ENCODE peak calls at places on chromosomes 3 and 15, in four cellular contexts. H is WTC11, Y is SK-N-SH, K is K562. T is an unnamed sample.

GRCh38 chr3:13025090-13025489 is 48.1 kb downstream of the IQSEC1 start:
- DNase-seq in H (no peak), Y (no peak), K (no peak), T (no peak)

GRCh38 chr3:129493206-129493605 is 35.2 kb upstream of the RHO start:
- DNase-seq in H (no peak), K (no peak), Y (no peak), T (no peak)

GRCh38 chr3:116391296-116392201 is 53.7 kb downstream of the LSAMP start:
- DNase-seq in K (no peak), Y (no peak), H (no peak), T (no peak)

GRCh38 chr15:100259266-100259665 is 82.5 kb downstream of the ADAMTS17 start:
- DNase-seq in K (no peak), Y (no peak), H (no peak), T (no peak)

GRCh38 chr3:194884649-194885315 is 199.1 kb downstream of the FAM43A start:
- DNase-seq in K (no peak), H (no peak), Y (no peak), T (no peak)

GRCh38 chr15:89768071-89768500 is 8.0 kb upstream of the MESP2 start:
- DNase-seq in Y (no peak), H (no peak), K (no peak), T (no peak)

GRCh38 chr3:178182337-178182761 is 353.9 kb upstream of the KCNMB2 start:
- DNase-seq in H (no peak), K (no peak), Y (peak; percentile 71), T (no peak)

GRCh38 chr3:126983653-126984390 is 907 bp downstream of the PLXNA1 start:
- DNase-seq in H (peak; percentile 77), K (peak; percentile 63), Y (peak; percentile 78), T (no peak)

GRCh38 chr15:74826372-74826819 is at the start of gene CPLX3:
- DNase-seq in Y (peak; percentile 62), H (peak; percentile 58), K (peak; percentile 91), T (no peak)

GRCh38 chr15:31344824-31345605 is 18.4 kb downstream of the KLF13 start:
- DNase-seq in Y (peak; percentile 50), H (no peak), K (no peak), T (no peak)

GRCh38 chr3:120024103-120024502 is 70.1 kb downstream of the GSK3B start:
- DNase-seq in K (no peak), Y (no peak), H (no peak), T (no peak)

GRCh38 chr15:37100109-37100873 is at the start of gene MEIS2:
- DNase-seq in Y (peak; percentile 97), H (peak; percentile 87), K (peak; percentile 94), T (peak; percentile 37)

GRCh38 chr3:82939491-82940097 is 1178.1 kb upstream of the GBE1 start:
- DNase-seq in H (no peak), Y (no peak), K (no peak), T (no peak)

GRCh38 chr3:197490098-197490497 is 65.7 kb downstream of the BDH1 start:
- DNase-seq in H (no peak), K (no peak), Y (no peak), T (no peak)

GRCh38 chr3:104279617-104280016 is 1087.1 kb upstream of the ALCAM start:
- DNase-seq in K (no peak), H (no peak), Y (no peak), T (no peak)

GRCh38 chr15:48063411-48063985 is 57.3 kb upstream of the SLC24A5 start:
- DNase-seq in Y (no peak), K (no peak), H (no peak), T (no peak)

GRCh38 chr15:24772709-24773373 is 97.3 kb downstream of the NPAP1 start:
- DNase-seq in K (peak; percentile 6), H (peak; percentile 84), Y (peak; percentile 77), T (no peak)

GRCh38 chr15:69280783-69281182 is 17.9 kb upstream of the PAQR5 start:
- DNase-seq in K (no peak), H (no peak), Y (no peak), T (no peak)

GRCh38 chr15:100525894-100526512 is 2.7 kb downstream of the CERS3 start:
- DNase-seq in H (no peak), K (no peak), Y (no peak), T (no peak)

GRCh38 chr15:64461577-64462162 is 1.3 kb downstream of the ZNF609 start:
- DNase-seq in Y (peak; percentile 49), K (peak; percentile 56), H (peak; percentile 19), T (no peak)

GRCh38 chr3:128720891-128721290 is 5.1 kb upstream of the RAB7A start:
- DNase-seq in K (no peak), Y (no peak), H (no peak), T (no peak)

GRCh38 chr3:116314476-116314875 is 130.8 kb downstream of the LSAMP start:
- DNase-seq in K (no peak), Y (peak; percentile 19), H (no peak), T (no peak)

GRCh38 chr3:11680509-11680908 is 36.8 kb upstream of the VGLL4 start:
- DNase-seq in Y (no peak), K (no peak), H (no peak), T (no peak)

GRCh38 chr3:37974928-37975223 is 15.7 kb upstream of the VILL start:
- DNase-seq in K (no peak), Y (no peak), H (no peak), T (no peak)

GRCh38 chr3:150421799-150422548 is 13.9 kb downstream of the TSC22D2 start:
- DNase-seq in Y (peak; percentile 5), H (no peak), K (no peak), T (no peak)

GRCh38 chr15:90765966-90766365 is 48.8 kb downstream of the BLM start:
- DNase-seq in H (no peak), K (no peak), Y (no peak), T (no peak)

DNA sequence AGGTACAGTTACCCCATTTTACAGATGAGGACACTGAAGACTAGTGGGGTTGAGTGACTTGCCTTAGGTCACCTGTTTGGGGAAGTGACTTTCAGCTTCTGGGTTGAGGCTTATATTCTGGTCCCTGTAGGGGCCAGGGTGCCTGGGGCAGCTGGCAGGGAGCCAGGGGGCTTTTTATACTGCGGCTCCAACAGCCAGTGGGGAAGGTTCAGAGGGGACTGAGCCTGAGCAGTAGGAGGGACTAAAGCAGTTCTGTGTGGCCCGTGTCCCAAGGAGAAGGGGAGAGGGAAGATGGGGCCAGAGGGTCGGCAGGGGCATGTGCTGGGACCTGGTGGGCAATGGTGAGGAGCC is 37.7 kb downstream of the SLC6A6 start:
- DNase-seq in K (no peak), H (no peak), Y (no peak), T (no peak)
- TF ChIP-seq USF2 in K (no peak), H (no peak), Y (no peak), T (no peak)

DNA sequence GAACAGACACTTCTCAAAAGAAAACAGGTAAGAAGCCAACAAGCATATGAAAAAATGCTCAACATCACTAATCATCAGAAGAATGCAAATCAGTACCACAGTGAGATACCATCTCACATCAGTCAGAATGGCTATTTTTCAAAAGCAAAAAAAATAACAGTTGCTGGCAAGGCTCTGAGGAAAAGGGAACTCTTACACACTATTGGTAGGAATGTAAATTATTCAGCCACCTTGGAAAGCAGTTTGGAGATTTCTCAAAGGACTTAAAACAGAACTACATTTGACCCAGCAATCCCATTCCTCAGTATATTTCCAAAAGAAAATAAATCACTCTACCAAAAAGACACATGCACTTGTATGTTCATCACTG is 95.6 kb downstream of the APBA2 start:
- DNase-seq in Y (no peak), K (no peak), H (no peak), T (no peak)
- TF ChIP-seq USF1 in Y (no peak), K (no peak), H (no peak), T (no peak)

GRCh38 chr3:45123841-45124269 is 22.3 kb downstream of the CDCP1 start:
- DNase-seq in K (no peak), H (no peak), Y (no peak), T (no peak)
- TF ChIP-seq USF2 in K (no peak), H (no peak), Y (no peak), T (no peak)

GRCh38 chr3:117393119-117393518 is 683.5 kb downstream of the TUSC7 start:
- DNase-seq in Y (no peak), H (no peak), K (no peak), T (no peak)

GRCh38 chr3:117393801-117394200 is 684.2 kb downstream of the TUSC7 start:
- DNase-seq in H (no peak), Y (no peak), K (no peak), T (no peak)

GRCh38 chr3:117399311-117400068 is 689.9 kb downstream of the TUSC7 start:
- DNase-seq in Y (no peak), H (no peak), K (no peak), T (no peak)

GRCh38 chr3:117400303-117400702 is 690.7 kb downstream of the TUSC7 start:
- DNase-seq in Y (no peak), K (no peak), H (no peak), T (no peak)

DNA sequence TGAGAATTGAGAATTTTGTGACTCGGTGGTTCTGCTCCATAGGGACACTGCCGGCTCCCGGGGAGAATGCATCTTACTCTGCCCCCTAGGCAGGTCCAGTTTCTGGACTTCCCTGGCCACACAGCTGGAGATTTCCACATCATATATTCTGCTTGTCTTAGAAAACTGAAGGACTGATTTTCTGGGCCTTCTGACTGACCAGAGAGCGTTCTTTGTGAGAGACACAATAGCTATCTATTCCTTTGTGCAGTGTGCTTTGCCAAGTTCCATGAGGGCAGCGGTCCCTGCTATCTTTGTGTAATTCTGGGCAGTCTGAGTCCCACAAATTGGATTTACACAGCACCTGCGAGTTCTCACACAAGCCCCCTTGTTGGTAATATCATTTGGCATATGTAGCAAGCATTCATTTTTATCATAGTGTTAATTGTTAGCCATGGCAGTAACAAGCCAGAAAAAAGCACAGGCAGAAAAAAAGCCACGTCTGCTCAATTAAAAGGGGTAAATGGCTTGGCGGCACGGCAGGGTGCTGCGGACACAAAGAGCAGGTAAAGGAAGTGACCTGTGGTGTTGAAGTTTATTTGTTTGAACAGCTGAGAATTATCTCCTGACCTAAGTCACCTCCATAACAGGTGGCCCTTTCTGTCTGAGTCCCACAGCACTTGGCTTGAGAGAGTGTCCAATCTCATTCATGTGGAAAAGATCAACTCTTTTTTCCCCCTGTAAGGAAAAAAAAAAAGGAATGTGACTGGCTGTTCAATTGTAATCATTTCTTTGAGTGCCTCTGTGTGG is 688.8 kb downstream of the TUSC7 start:
- DNase-seq in Y (no peak), K (no peak), H (peak; percentile 64), T (no peak)
- TF ChIP-seq USF1 in Y (no peak), K (no peak), H (no peak), T (no peak)

GRCh38 chr3:114809668-114810413 is 337.2 kb downstream of the ZBTB20 start:
- DNase-seq in H (no peak), K (no peak), Y (no peak), T (peak; percentile 79)

GRCh38 chr3:114803042-114803695 is 343.9 kb downstream of the ZBTB20 start:
- DNase-seq in K (no peak), H (no peak), Y (no peak), T (no peak)

GRCh38 chr3:114800272-114800671 is 346.8 kb downstream of the ZBTB20 start:
- DNase-seq in K (no peak), H (no peak), Y (no peak), T (no peak)

GRCh38 chr3:114799789-114800188 is 347.3 kb downstream of the ZBTB20 start:
- DNase-seq in H (no peak), Y (no peak), K (no peak), T (no peak)

DNA sequence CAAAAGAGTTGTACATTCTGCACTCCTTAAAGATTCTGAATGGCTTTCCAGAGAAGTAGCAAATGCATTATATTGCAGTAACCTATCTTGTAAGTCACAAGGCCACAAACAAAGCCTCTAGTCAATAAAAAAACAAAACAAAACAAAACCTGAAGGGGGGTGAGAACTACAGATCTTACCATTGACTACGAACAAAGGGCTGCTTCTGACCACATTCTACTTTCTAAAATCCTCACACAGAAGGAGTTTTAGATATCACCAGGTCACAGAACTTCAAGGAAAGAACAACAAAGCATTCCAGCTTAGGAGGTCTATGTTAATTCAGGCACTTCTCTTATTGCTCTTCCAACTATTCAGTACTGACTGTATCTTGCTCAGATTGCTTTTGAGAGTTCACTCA is 343.0 kb downstream of the ZBTB20 start:
- DNase-seq in Y (no peak), K (no peak), H (no peak), T (no peak)
- TF ChIP-seq USF2 in Y (no peak), K (no peak), H (no peak), T (no peak)